ENCODE peak calls at places on chromosomes 3 and 15, in seven cellular contexts. O is stimulated activated CD4-positive, alpha-beta T cell treated with anti-CD3 and anti-CD28 coated beads, Interleukin-15, amount 100 ng/mL, for 48 hours; Y is tibial nerve; R is GM20000; N is stomach; I is posterior cingulate gyrus; E is bronchial epithelial cell. Q is an unnamed sample.

GRCh38 chr3:157807286-157807685 is 298.9 kb downstream of the SHOX2 start:
- DNase-seq in O (no peak), Y (no peak), R (no peak), N (no peak), I (no peak), E (peak; percentile 20), Q (no peak)

GRCh38 chr3:174330303-174330702 is 528.8 kb upstream of the NAALADL2 start:
- DNase-seq in O (no peak), Y (no peak), R (no peak), N (no peak), I (no peak), E (peak; percentile 15), Q (no peak)

GRCh38 chr15:74408385-74408784 is 25.4 kb downstream of the SEMA7A start:
- DNase-seq in O (no peak), Y (no peak), R (no peak), N (no peak), I (no peak), E (no peak), Q (no peak)

GRCh38 chr15:36432162-36432561 is 147.3 kb upstream of the CDIN1 start:
- DNase-seq in O (no peak), Y (no peak), R (no peak), N (no peak), I (no peak), E (peak; percentile 21), Q (no peak)

GRCh38 chr3:183388213-183388612 is 40.2 kb downstream of the MCF2L2 start:
- DNase-seq in O (no peak), Y (no peak), R (no peak), N (no peak), I (no peak), E (no peak), Q (no peak)

GRCh38 chr3:73954506-73954905 is 329.8 kb upstream of the PDZRN3 start:
- DNase-seq in O (no peak), Y (no peak), R (no peak), N (no peak), I (no peak), E (no peak), Q (no peak)

GRCh38 chr3:169215953-169216352 is 447.6 kb downstream of the MECOM start:
- DNase-seq in O (no peak), Y (no peak), R (no peak), N (no peak), I (no peak), E (no peak), Q (no peak)

GRCh38 chr3:98353554-98353953 is at the start of gene OR5K4:
- DNase-seq in O (no peak), Y (no peak), R (no peak), N (no peak), I (no peak), E (no peak), Q (no peak)

GRCh38 chr3:49020335-49021212 is 1.3 kb upstream of the NDUFAF3 start:
- DNase-seq in O (no peak), Y (no peak), R (peak; percentile 76), N (peak; percentile 75), I (no peak), E (no peak), Q (no peak)

GRCh38 chr15:83489690-83490089 is 42.5 kb downstream of the SH3GL3 start:
- DNase-seq in O (no peak), Y (no peak), R (no peak), N (no peak), I (no peak), E (no peak), Q (no peak)

GRCh38 chr3:52633786-52634185 is 51.9 kb downstream of the PBRM1 start:
- DNase-seq in O (no peak), Y (no peak), R (no peak), N (no peak), I (no peak), E (no peak), Q (no peak)

GRCh38 chr3:127137113-127137512 is 55.8 kb upstream of the PRR23E start:
- DNase-seq in O (no peak), Y (no peak), R (no peak), N (peak; percentile 50), I (no peak), E (no peak), Q (no peak)

GRCh38 chr15:25901841-25902610 is 38.9 kb upstream of the ATP10A start:
- DNase-seq in O (no peak), Y (no peak), R (no peak), N (no peak), I (no peak), E (no peak), Q (peak; percentile 36)

GRCh38 chr3:114078126-114078525 is 21.6 kb downstream of the QTRT2 start:
- DNase-seq in O (no peak), Y (no peak), R (no peak), N (no peak), I (no peak), E (no peak), Q (no peak)

GRCh38 chr15:84659904-84660781 is 2.1 kb upstream of the NMB start:
- DNase-seq in O (no peak), Y (no peak), R (no peak), N (no peak), I (no peak), E (no peak), Q (no peak)

GRCh38 chr3:63946753-63947152 is 34.6 kb upstream of the SCAANT1 start:
- DNase-seq in O (no peak), Y (no peak), R (no peak), N (no peak), I (no peak), E (no peak), Q (no peak)

GRCh38 chr15:70830615-70831014 is 23.3 kb downstream of the LARP6 start:
- DNase-seq in O (no peak), Y (no peak), R (no peak), N (peak; percentile 41), I (no peak), E (no peak), Q (no peak)

GRCh38 chr3:131543714-131544113 is 40.9 kb upstream of the MRPL3 start:
- DNase-seq in O (no peak), Y (no peak), R (no peak), N (peak; percentile 76), I (no peak), E (peak; percentile 80), Q (peak; percentile 29)